ENCODE peak calls at places on chromosomes 12 and 14, in five cellular contexts. P is PC-9; O is omental fat pad; B is spleen; J is CD8-positive, alpha-beta T cell. S is an unnamed sample.

GRCh38 chr12:123145211-123145610 is 5.7 kb downstream of the PITPNM2 start:
- DNase-seq in O (no peak), J (no peak), P (no peak), B (no peak), S (no peak)

GRCh38 chr14:73784065-73784987 is 67.3 kb upstream of the PTGR2 start:
- DNase-seq in P (peak), O (no peak), B (peak), J (no peak), S (no peak)

GRCh38 chr12:96364092-96364700 is 36.0 kb downstream of the CDK17 start:
- DNase-seq in P (no peak), B (no peak), O (no peak), J (no peak), S (no peak)

GRCh38 chr12:62098131-62098530 is 162.1 kb upstream of the USP15 start:
- DNase-seq in B (no peak), P (no peak), J (no peak), O (no peak), S (no peak)

GRCh38 chr12:116397148-116397547 is 119.7 kb upstream of the MED13L start:
- DNase-seq in O (no peak), B (no peak), J (no peak), P (peak), S (no peak)

GRCh38 chr14:25904446-25904845 is 693.4 kb downstream of the NOVA1 start:
- DNase-seq in P (no peak), B (no peak), J (no peak), O (no peak), S (no peak)

GRCh38 chr12:132262256-132263060 is 66.9 kb downstream of the GALNT9 start:
- DNase-seq in O (no peak), J (no peak), B (no peak), P (no peak), S (no peak)

GRCh38 chr14:59918824-59919581 is 941 bp upstream of the LRRC9 start:
- DNase-seq in B (no peak), J (no peak), O (no peak), P (no peak), S (no peak)

GRCh38 chr12:53998900-53999236 is 1.1 kb upstream of the HOXC9 start:
- DNase-seq in J (no peak), O (no peak), P (no peak), B (no peak), S (no peak)

GRCh38 chr12:107027304-107028053 is 40.5 kb upstream of the MTERF2 start:
- DNase-seq in O (no peak), J (no peak), P (peak), B (no peak), S (no peak)

GRCh38 chr12:109595321-109595902 is 21.8 kb downstream of the MVK start:
- DNase-seq in J (no peak), P (no peak), O (no peak), B (no peak), S (no peak)

GRCh38 chr12:104387190-104387589 is 69.6 kb upstream of the CHST11 start:
- DNase-seq in O (no peak), P (peak), B (no peak), J (no peak), S (no peak)

GRCh38 chr12:112112423-112113132 is 4.0 kb upstream of the NAA25 start:
- DNase-seq in O (no peak), P (peak), B (no peak), J (no peak), S (no peak)

GRCh38 chr12:52539024-52539820 is 13.7 kb downstream of the KRT71 start:
- DNase-seq in B (peak), O (no peak), J (no peak), P (peak), S (no peak)

GRCh38 chr12:57897296-57897974 is 43.9 kb upstream of the ATP23 start:
- DNase-seq in J (no peak), P (no peak), O (no peak), B (no peak), S (no peak)

GRCh38 chr12:65496617-65497016 is 218.1 kb downstream of the MSRB3 start:
- DNase-seq in B (no peak), O (no peak), J (no peak), P (no peak), S (no peak)

GRCh38 chr14:36028218-36028617 is 148.3 kb downstream of the PTCSC3 start:
- DNase-seq in P (no peak), J (no peak), B (no peak), O (no peak), S (no peak)

GRCh38 chr14:93132472-93133065 is 16.8 kb upstream of the ITPK1 start:
- DNase-seq in B (no peak), J (no peak), O (no peak), P (no peak), S (no peak)

GRCh38 chr14:68295316-68295816 is 475.8 kb downstream of the RAD51B start:
- DNase-seq in O (no peak), J (no peak), B (peak), P (no peak), S (no peak)

GRCh38 chr14:80536456-80536855 is 325.2 kb upstream of the DIO2 start:
- DNase-seq in J (no peak), P (no peak), O (no peak), B (no peak), S (no peak)

GRCh38 chr12:22409071-22409951 is 74.8 kb upstream of the ST8SIA1 start:
- DNase-seq in O (no peak), P (no peak), J (peak), B (peak), S (no peak)

DNA sequence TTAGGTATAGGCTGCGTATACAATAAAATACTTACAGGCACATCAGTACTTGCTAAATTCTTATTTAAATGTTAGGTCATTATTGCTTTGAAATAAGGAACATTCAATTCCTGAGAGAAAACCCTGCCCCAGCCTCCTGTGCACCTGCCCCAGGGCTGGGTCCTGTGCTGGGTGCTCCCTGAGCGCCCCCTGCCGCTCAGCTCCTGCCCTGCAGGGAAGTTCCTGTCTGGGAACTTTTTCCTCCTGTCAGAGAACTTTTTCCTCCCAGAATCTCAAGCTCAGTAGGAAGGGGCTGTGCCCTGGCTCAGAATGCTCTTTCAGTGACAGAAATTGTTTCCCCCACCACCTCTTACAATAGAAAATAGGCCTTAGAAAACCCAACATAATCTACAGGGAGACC is 751.1 kb downstream of the TMEM121 start:
- DNase-seq in P (no peak), B (no peak), J (no peak), O (no peak), S (no peak)
- TF ChIP-seq CTCF in P (peak), B (peak), J (peak), O (no peak), S (no peak)

DNA sequence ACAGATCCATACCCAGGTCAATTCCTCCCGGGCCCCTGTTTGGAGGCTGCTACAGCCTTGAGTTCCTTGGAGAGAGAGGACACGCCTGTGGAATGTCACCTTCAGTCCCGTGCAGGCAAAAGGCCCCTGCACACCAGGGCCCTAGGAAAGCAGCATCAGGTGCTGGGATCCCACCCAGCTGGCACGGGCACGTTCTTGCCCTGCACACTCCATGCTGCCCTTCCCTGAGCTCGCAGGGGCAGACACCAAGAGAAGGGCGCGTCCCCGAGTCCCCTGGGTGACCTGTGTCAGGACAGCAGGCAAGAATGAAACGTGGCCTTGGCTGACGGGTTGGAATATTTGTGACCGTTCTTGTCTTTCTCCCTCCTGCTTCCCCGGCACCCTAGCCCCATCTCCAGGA is 67.7 kb downstream of the TSPAN11 start:
- DNase-seq in O (no peak), P (no peak), B (no peak), J (no peak), S (no peak)
- TF ChIP-seq CTCF in O (no peak), P (no peak), B (no peak), J (no peak), S (no peak)

GRCh38 chr12:3083949-3084348 is 6.8 kb downstream of the TSPAN9 start:
- DNase-seq in J (no peak), B (peak), P (no peak), O (no peak), S (no peak)
- TF ChIP-seq CTCF in J (no peak), B (no peak), P (no peak), O (no peak), S (no peak)

GRCh38 chr12:89468648-89469326 is 55.8 kb downstream of the GALNT4 start:
- DNase-seq in O (no peak), P (no peak), B (no peak), J (no peak), S (no peak)

GRCh38 chr12:89472508-89472907 is 52.1 kb downstream of the GALNT4 start:
- DNase-seq in P (no peak), J (no peak), O (no peak), B (no peak), S (no peak)

GRCh38 chr12:89469361-89469760 is 55.2 kb downstream of the GALNT4 start:
- DNase-seq in P (no peak), J (no peak), B (no peak), O (no peak), S (no peak)

GRCh38 chr12:89468017-89468416 is 56.6 kb downstream of the GALNT4 start:
- DNase-seq in J (no peak), O (no peak), B (no peak), P (no peak), S (no peak)

DNA sequence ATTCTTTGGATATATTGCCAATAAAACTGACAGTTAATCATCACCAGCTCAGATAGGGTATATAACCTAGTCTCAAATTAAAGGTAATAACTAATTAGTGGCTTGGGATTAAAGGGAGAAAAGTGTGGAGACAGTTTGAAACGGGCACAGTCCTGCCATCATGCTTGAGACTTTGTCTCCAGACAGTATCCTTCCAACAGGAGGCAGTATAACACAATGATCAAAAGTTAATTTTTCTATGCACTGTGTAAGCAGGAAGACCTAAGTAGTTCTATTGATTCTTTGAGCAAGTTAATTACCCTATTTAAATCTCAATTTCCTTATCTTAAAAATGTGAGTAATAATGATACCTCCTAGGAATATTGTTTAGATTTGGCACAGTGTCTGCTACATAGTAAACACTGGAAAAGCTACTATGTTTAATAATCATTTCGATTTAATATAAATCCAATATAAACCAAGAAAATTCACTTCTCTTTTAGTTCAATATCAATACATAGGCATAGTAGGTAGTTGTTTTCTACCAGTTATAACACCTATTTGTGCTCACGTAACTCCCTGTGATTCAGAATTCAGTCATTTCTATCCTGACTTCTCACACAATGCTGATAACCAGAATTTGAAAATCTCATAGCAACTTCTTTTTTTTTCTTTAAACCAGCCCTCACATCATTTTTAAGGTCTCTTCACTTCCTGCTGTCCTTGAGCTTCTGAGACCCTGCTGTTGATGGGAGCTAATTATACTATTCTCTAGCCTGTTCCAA is 53.7 kb downstream of the GALNT4 start:
- DNase-seq in P (no peak), J (no peak), B (no peak), O (no peak), S (no peak)
- TF ChIP-seq CTCF in P (peak), J (peak), B (peak), O (no peak), S (no peak)

DNA sequence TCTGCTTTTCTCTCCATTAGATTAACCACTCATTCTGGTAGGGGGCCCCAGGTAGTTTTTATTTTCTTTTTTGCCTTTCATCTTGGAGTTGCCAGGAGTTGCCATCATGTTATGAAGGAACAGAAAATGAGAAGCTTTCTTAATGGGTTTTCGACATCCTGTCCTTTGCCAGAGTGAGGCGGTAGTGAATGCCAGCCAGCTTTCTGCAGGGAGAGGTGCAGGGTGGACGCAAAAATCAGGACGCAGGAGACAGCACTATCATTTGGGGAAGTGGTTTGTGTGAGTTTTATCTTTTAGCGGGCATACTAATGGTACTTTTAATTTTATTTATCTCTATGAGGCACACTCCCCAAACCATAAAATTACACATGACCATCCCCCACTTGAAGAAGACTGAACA is 1.7 kb downstream of the RASSF8 start:
- DNase-seq in B (no peak), O (no peak), J (no peak), P (no peak), S (no peak)
- TF ChIP-seq CTCF in B (no peak), O (no peak), J (no peak), P (no peak), S (no peak)

GRCh38 chr12:25115677-25116076 is 79.3 kb downstream of the DNAI7 start:
- DNase-seq in B (no peak), J (no peak), O (no peak), P (no peak), S (no peak)

GRCh38 chr12:25123126-25123525 is 71.8 kb downstream of the DNAI7 start:
- DNase-seq in P (no peak), J (no peak), O (no peak), B (no peak), S (no peak)

GRCh38 chr12:25121916-25122315 is 73.0 kb downstream of the DNAI7 start:
- DNase-seq in B (no peak), J (no peak), P (no peak), O (no peak), S (no peak)

GRCh38 chr12:25121110-25121509 is 73.8 kb downstream of the DNAI7 start:
- DNase-seq in B (no peak), J (no peak), P (no peak), O (no peak), S (no peak)

GRCh38 chr12:25119020-25119419 is 75.9 kb downstream of the DNAI7 start:
- DNase-seq in P (no peak), B (no peak), J (no peak), O (no peak), S (no peak)
- TF ChIP-seq CTCF in P (no peak), B (no peak), J (no peak), O (no peak), S (no peak)

DNA sequence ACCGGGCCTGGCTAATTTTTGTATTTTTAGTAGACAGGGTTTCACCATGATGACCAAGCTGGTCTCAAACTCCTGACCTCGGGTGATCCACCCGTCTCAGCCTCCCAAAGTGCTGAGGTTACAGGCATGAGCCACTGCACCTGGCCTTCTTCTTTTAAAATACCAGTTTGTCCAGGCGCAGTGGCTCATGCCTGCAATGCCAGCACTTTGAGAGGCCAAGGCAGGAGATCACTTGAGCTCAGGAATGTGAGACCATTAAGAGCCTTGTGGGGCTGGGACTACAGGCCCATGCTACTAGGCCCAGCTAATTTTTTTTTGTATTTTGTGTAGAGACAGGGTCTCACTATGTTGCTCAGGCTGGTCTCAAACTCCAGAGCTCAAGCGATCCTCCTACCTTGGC is 8.1 kb upstream of the PEBP1 start:
- DNase-seq in B (peak), P (no peak), O (no peak), J (no peak), S (no peak)
- TF ChIP-seq CTCF in B (no peak), P (no peak), O (no peak), J (no peak), S (no peak)

GRCh38 chr14:34875031-34875922 is at the start of gene BAZ1A:
- DNase-seq in O (no peak), P (peak), J (no peak), B (peak), S (no peak)
- TF ChIP-seq CTCF in O (no peak), P (no peak), J (no peak), B (peak), S (no peak)

GRCh38 chr12:4277205-4277543 is 3.6 kb downstream of the CCND2 start:
- DNase-seq in B (no peak), P (no peak), J (no peak), O (no peak), S (no peak)

GRCh38 chr12:4279120-4279690 is 5.6 kb downstream of the CCND2 start:
- DNase-seq in J (no peak), P (no peak), O (no peak), B (no peak), S (no peak)

GRCh38 chr12:4278582-4278939 is 5.0 kb downstream of the CCND2 start:
- DNase-seq in B (peak), O (no peak), J (no peak), P (no peak), S (no peak)

GRCh38 chr12:4276524-4277204 is 3.1 kb downstream of the CCND2 start:
- DNase-seq in B (peak), P (peak), J (peak), O (peak), S (peak)

GRCh38 chr12:4277856-4278581 is 4.5 kb downstream of the CCND2 start:
- DNase-seq in B (no peak), P (no peak), O (no peak), J (no peak), S (no peak)
- TF ChIP-seq CTCF in B (no peak), P (no peak), O (no peak), J (no peak), S (no peak)